ENCODE peak calls at places on chromosomes 7 and 10, in ten cellular contexts. R is HuH-7.5, M is AG09319, N is uterus, L is iPS-NIHi11, G is memory B cell, D is AG04449, H is T-cell, W is HTR-8/SVneo, Q is GM12865. U is an unnamed sample.

GRCh38 chr10:86815035-86815617 is 58.7 kb downstream of the BMPR1A start:
- DNase-seq in R (no peak), M (no peak), N (no peak), L (no peak), G (no peak), D (no peak), H (no peak), W (no peak), Q (no peak), U (no peak)

GRCh38 chr10:129046074-129046681 is 420.9 kb upstream of the MGMT start:
- DNase-seq in R (no peak), M (no peak), N (no peak), L (no peak), G (no peak), D (no peak), H (no peak), W (no peak), Q (no peak), U (no peak)

GRCh38 chr7:157010588-157011332 is at the start of gene MNX1:
- DNase-seq in R (peak; percentile 99), M (no peak), N (no peak), L (peak; percentile 96), G (peak; percentile 40), D (no peak), H (no peak), W (peak; percentile 75), Q (peak; percentile 90), U (peak; percentile 34)

GRCh38 chr7:68432585-68432984 is 1165.7 kb upstream of the AUTS2 start:
- DNase-seq in R (no peak), M (no peak), N (no peak), L (no peak), G (no peak), D (no peak), H (no peak), W (no peak), Q (no peak), U (no peak)

GRCh38 chr7:131015131-131015954 is 281.3 kb upstream of the KLF14 start:
- DNase-seq in R (no peak), M (no peak), N (no peak), L (no peak), G (no peak), D (no peak), H (no peak), W (no peak), Q (no peak), U (no peak)

GRCh38 chr7:111829221-111829620 is 266.9 kb upstream of the IMMP2L start:
- DNase-seq in R (no peak), M (no peak), N (no peak), L (no peak), G (no peak), D (no peak), H (no peak), W (no peak), Q (no peak), U (no peak)

GRCh38 chr7:6210973-6211372 is 61.5 kb downstream of the CYTH3 start:
- DNase-seq in R (no peak), M (no peak), N (no peak), L (no peak), G (no peak), D (no peak), H (no peak), W (no peak), Q (no peak), U (no peak)

GRCh38 chr7:77393261-77393660 is 22.9 kb downstream of the GSAP start:
- DNase-seq in R (no peak), M (no peak), N (no peak), L (no peak), G (no peak), D (no peak), H (no peak), W (no peak), Q (peak; percentile 93), U (no peak)

GRCh38 chr10:33675235-33675634 is 340.8 kb upstream of the NRP1 start:
- DNase-seq in R (no peak), M (no peak), N (no peak), L (no peak), G (no peak), D (no peak), H (no peak), W (no peak), Q (no peak), U (no peak)

GRCh38 chr10:79406683-79407396 is 38.6 kb downstream of the ZCCHC24 start:
- DNase-seq in R (no peak), M (no peak), N (peak; percentile 23), L (no peak), G (no peak), D (no peak), H (no peak), W (no peak), Q (no peak), U (no peak)

GRCh38 chr10:86755740-86756510 is 494 bp upstream of the BMPR1A start:
- DNase-seq in R (peak; percentile 65), M (peak; percentile 75), N (peak; percentile 94), L (peak; percentile 96), G (peak; percentile 91), D (no peak), H (peak; percentile 76), W (peak; percentile 86), Q (peak; percentile 91), U (peak; percentile 49)

GRCh38 chr7:50418086-50418515 is 32.0 kb downstream of the FIGNL1 start:
- DNase-seq in R (peak; percentile 42), M (peak; percentile 25), N (peak; percentile 30), L (peak; percentile 84), G (peak; percentile 51), D (peak; percentile 21), H (peak; percentile 60), W (peak; percentile 54), Q (peak; percentile 89), U (peak; percentile 89)

GRCh38 chr10:58477122-58477521 is 35.5 kb upstream of the BICC1 start:
- DNase-seq in R (no peak), M (no peak), N (peak; percentile 16), L (peak; percentile 28), G (no peak), D (no peak), H (no peak), W (no peak), Q (no peak), U (no peak)

GRCh38 chr7:7795736-7796135 is 77.3 kb upstream of the RPA3 start:
- DNase-seq in R (no peak), M (no peak), N (no peak), L (no peak), G (no peak), D (no peak), H (no peak), W (no peak), Q (no peak), U (no peak)

GRCh38 chr7:148911626-148912025 is 27.5 kb upstream of the EZH2 start:
- DNase-seq in R (no peak), M (no peak), N (no peak), L (no peak), G (no peak), D (no peak), H (no peak), W (no peak), Q (no peak), U (no peak)

GRCh38 chr10:63237396-63237795 is 104.3 kb downstream of the NRBF2 start:
- DNase-seq in R (no peak), M (no peak), N (no peak), L (no peak), G (no peak), D (no peak), H (no peak), W (no peak), Q (no peak), U (no peak)

GRCh38 chr10:97463363-97464132 is 17.6 kb downstream of the ZDHHC16 start:
- DNase-seq in R (peak; percentile 63), M (peak; percentile 56), N (no peak), L (peak; percentile 85), G (peak; percentile 35), D (no peak), H (peak; percentile 20), W (peak; percentile 54), Q (peak; percentile 51), U (peak; percentile 35)

GRCh38 chr10:91610919-91611318 is 22.0 kb downstream of the PPP1R3C start:
- DNase-seq in R (no peak), M (no peak), N (no peak), L (no peak), G (no peak), D (no peak), H (no peak), W (no peak), Q (no peak), U (no peak)

GRCh38 chr7:134018321-134018720 is 108.8 kb upstream of the LRGUK start:
- DNase-seq in R (no peak), M (no peak), N (no peak), L (no peak), G (no peak), D (no peak), H (no peak), W (no peak), Q (no peak), U (no peak)

GRCh38 chr10:118041316-118041715 is 5.4 kb downstream of the RAB11FIP2 start:
- DNase-seq in R (no peak), M (no peak), N (no peak), L (no peak), G (no peak), D (peak; percentile 16), H (no peak), W (no peak), Q (no peak), U (no peak)

GRCh38 chr10:48842231-48842630 is 97.4 kb downstream of the LRRC18 start:
- DNase-seq in R (no peak), M (no peak), N (no peak), L (no peak), G (no peak), D (no peak), H (no peak), W (no peak), Q (no peak), U (no peak)

GRCh38 chr10:18073314-18073713 is 66.9 kb upstream of the CACNB2 start:
- DNase-seq in R (no peak), M (no peak), N (no peak), L (no peak), G (no peak), D (no peak), H (no peak), W (no peak), Q (no peak), U (no peak)

GRCh38 chr10:98620503-98620902 is 173.8 kb upstream of the HPS1 start:
- DNase-seq in R (no peak), M (no peak), N (no peak), L (no peak), G (no peak), D (no peak), H (no peak), W (no peak), Q (no peak), U (no peak)

GRCh38 chr10:44924261-44925040 is 13.3 kb downstream of the TMEM72 start:
- DNase-seq in R (no peak), M (no peak), N (no peak), L (no peak), G (no peak), D (no peak), H (no peak), W (no peak), Q (no peak), U (no peak)

GRCh38 chr7:111537134-111537533 is 25.2 kb downstream of the IMMP2L start:
- DNase-seq in R (no peak), M (no peak), N (no peak), L (no peak), G (no peak), D (no peak), H (no peak), W (no peak), Q (no peak), U (no peak)

GRCh38 chr7:41316410-41316809 is 386.5 kb downstream of the INHBA start:
- DNase-seq in R (no peak), M (no peak), N (no peak), L (no peak), G (no peak), D (no peak), H (no peak), W (no peak), Q (no peak), U (no peak)

U was measured in HL-60.